ENCODE peak calls at places on chromosomes 5 and 9, in five cellular contexts. X is A549, S is GM12878, G is K562, I is HepG2. Z is an unnamed sample.

GRCh38 chr9:91101598-91102168 is 260.0 kb downstream of the AUH start:
- DNase-seq in G (no peak), I (no peak), S (no peak), X (no peak), Z (no peak)

GRCh38 chr5:174877987-174878386 is 153.6 kb downstream of the MSX2 start:
- DNase-seq in I (no peak), S (no peak), G (no peak), X (no peak), Z (no peak)

GRCh38 chr5:7742241-7742656 is 108.7 kb downstream of the CFAP90 start:
- DNase-seq in X (no peak), S (no peak), I (no peak), G (no peak), Z (no peak)

GRCh38 chr9:7756088-7756487 is 43.5 kb downstream of the DMAC1 start:
- DNase-seq in S (peak), G (no peak), I (no peak), X (no peak), Z (no peak)

GRCh38 chr5:169942181-169942580 is 38.1 kb downstream of the INSYN2B start:
- DNase-seq in S (no peak), I (no peak), G (no peak), X (no peak), Z (no peak)

GRCh38 chr5:137688248-137688840 is 47.5 kb downstream of the KLHL3 start:
- DNase-seq in X (no peak), S (no peak), G (no peak), I (no peak), Z (no peak)

GRCh38 chr5:82610686-82611085 is 332.5 kb upstream of the RPS23 start:
- DNase-seq in I (no peak), S (no peak), X (no peak), G (no peak), Z (no peak)

GRCh38 chr5:10400834-10401233 is 40.8 kb upstream of the ROPN1L start:
- DNase-seq in I (no peak), X (no peak), S (no peak), G (no peak), Z (no peak)

GRCh38 chr5:141617682-141618029 is 1.1 kb downstream of the DIAPH1 start:
- DNase-seq in X (no peak), I (no peak), S (no peak), G (peak), Z (no peak)

GRCh38 chr9:123322771-123323481 is 33.1 kb upstream of the CRB2 start:
- DNase-seq in X (no peak), G (no peak), I (no peak), S (no peak), Z (no peak)

GRCh38 chr5:38009754-38010386 is 170.0 kb upstream of the GDNF start:
- DNase-seq in X (no peak), S (no peak), I (no peak), G (no peak), Z (no peak)

GRCh38 chr9:105500108-105500766 is 52.4 kb downstream of the FSD1L start:
- DNase-seq in S (peak), G (no peak), X (no peak), I (no peak), Z (no peak)

GRCh38 chr9:74444389-74444788 is 52.7 kb upstream of the RORB start:
- DNase-seq in S (no peak), G (no peak), X (no peak), I (no peak), Z (no peak)

GRCh38 chr9:5899292-5899691 is 8.6 kb downstream of the MLANA start:
- DNase-seq in I (no peak), X (no peak), G (peak), S (no peak), Z (no peak)

GRCh38 chr5:174335682-174336364 is 290.3 kb downstream of the NSG2 start:
- DNase-seq in X (no peak), G (no peak), S (no peak), I (no peak), Z (no peak)

GRCh38 chr9:37969130-37969529 is 65.2 kb upstream of the SLC25A51 start:
- DNase-seq in X (peak), G (peak), S (no peak), I (peak), Z (no peak)

GRCh38 chr9:36263662-36264061 is 5.4 kb upstream of the GNE start:
- DNase-seq in S (no peak), G (no peak), I (no peak), X (no peak), Z (no peak)

GRCh38 chr9:20186823-20187222 is 398.0 kb upstream of the SLC24A2 start:
- DNase-seq in I (no peak), X (no peak), G (no peak), S (no peak), Z (no peak)

GRCh38 chr5:75558221-75558620 is 46.5 kb downstream of the POLK start:
- DNase-seq in X (no peak), I (no peak), G (no peak), S (no peak), Z (no peak)

GRCh38 chr5:71719092-71719964 is at the start of gene CARTPT:
- DNase-seq in S (no peak), G (peak), I (no peak), X (no peak), Z (peak)

GRCh38 chr5:25892251-25892650 is 1146.1 kb downstream of the CDH9 start:
- DNase-seq in S (no peak), I (no peak), X (no peak), G (no peak), Z (no peak)

GRCh38 chr9:70390922-70391321 is 23.5 kb downstream of the KLF9 start:
- DNase-seq in S (no peak), I (no peak), G (no peak), X (no peak), Z (no peak)

GRCh38 chr9:7592321-7593319 is 207.0 kb downstream of the DMAC1 start:
- DNase-seq in I (no peak), G (no peak), X (no peak), S (no peak), Z (no peak)

GRCh38 chr9:122346478-122347347 is 24.1 kb upstream of the PTGS1 start:
- DNase-seq in S (no peak), X (peak), G (no peak), I (peak), Z (peak)

GRCh38 chr9:92147030-92147853 is 32.0 kb upstream of the SPTLC1 start:
- DNase-seq in G (peak), S (no peak), X (peak), I (no peak), Z (no peak)
- TF ChIP-seq ESRRA in G (peak), S (no peak), X (no peak), I (no peak), Z (no peak)

GRCh38 chr5:160171656-160172055 is 52.4 kb upstream of the PWWP2A start:
- DNase-seq in G (no peak), X (no peak), I (no peak), S (no peak), Z (no peak)
- TF ChIP-seq USF2 in G (no peak), X (no peak), I (no peak), S (no peak), Z (no peak)

GRCh38 chr5:166561759-166562158 is 1729.7 kb upstream of the WWC1 start:
- DNase-seq in S (no peak), X (no peak), I (no peak), G (no peak), Z (no peak)

GRCh38 chr5:166566725-166567124 is 1724.7 kb upstream of the WWC1 start:
- DNase-seq in X (no peak), S (no peak), G (no peak), I (no peak), Z (no peak)

GRCh38 chr5:166562246-166562645 is 1729.2 kb upstream of the WWC1 start:
- DNase-seq in I (no peak), X (no peak), G (no peak), S (no peak), Z (no peak)
- TF ChIP-seq ESRRA in I (no peak), X (no peak), G (no peak), S (no peak), Z (no peak)

DNA sequence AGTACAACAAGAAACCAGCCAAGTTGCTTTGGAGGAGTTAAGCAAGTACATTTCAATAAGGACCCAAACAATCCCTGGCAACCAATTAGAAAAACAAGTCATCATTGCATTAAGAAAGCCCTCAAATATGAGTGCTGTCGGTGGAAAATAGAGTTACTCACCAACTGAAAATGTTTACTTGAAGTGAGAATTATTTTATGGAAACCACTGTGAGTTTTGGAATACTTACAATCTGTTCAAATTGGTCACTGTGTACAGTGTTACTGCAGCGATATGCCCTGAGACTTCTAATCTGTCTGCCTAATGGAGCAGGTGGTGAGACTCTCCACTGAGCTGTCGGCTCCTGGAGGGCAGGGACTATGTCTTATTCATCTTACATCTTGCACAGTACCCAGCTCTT is 1073.2 kb upstream of the DMAC1 start:
- DNase-seq in I (no peak), G (no peak), X (no peak), S (no peak), Z (no peak)
- TF ChIP-seq USF2 in I (no peak), G (no peak), X (no peak), S (no peak), Z (no peak)

Z was measured in WTC11.